ENCODE peak calls at places on chromosomes 12 and 14, in eight cellular contexts. T is T-helper 2 cell, G is NCI-H345, F is NB4, L is NCI-H460, H is stomach, I is right lobe of liver, P is mesothelial cell of epicardium. U is an unnamed sample.

GRCh38 chr12:45975506-45975905 is 14.9 kb downstream of the SCAF11 start:
- DNase-seq in T (no peak), G (no peak), F (no peak), L (no peak), H (no peak), I (no peak), P (no peak), U (no peak)

GRCh38 chr12:68356060-68356748 is 24.0 kb upstream of the MDM1 start:
- DNase-seq in T (no peak), G (no peak), F (no peak), L (no peak), H (no peak), I (no peak), P (no peak), U (no peak)

GRCh38 chr14:67515386-67516079 is 17.6 kb upstream of the PLEKHH1 start:
- DNase-seq in T (no peak), G (peak), F (peak), L (no peak), H (peak), I (peak), P (no peak), U (no peak)

GRCh38 chr14:99730876-99731351 is 46.8 kb downstream of the CYP46A1 start:
- DNase-seq in T (no peak), G (no peak), F (no peak), L (no peak), H (no peak), I (peak), P (peak), U (no peak)

GRCh38 chr12:75600146-75600545 is 88.7 kb upstream of the KRR1 start:
- DNase-seq in T (no peak), G (no peak), F (no peak), L (no peak), H (no peak), I (no peak), P (no peak), U (no peak)

GRCh38 chr12:97967831-97968230 is 505.2 kb downstream of the RMST start:
- DNase-seq in T (no peak), G (peak), F (no peak), L (no peak), H (no peak), I (no peak), P (no peak), U (no peak)

GRCh38 chr12:5908251-5908650 is 36.8 kb downstream of the ANO2 start:
- DNase-seq in T (no peak), G (no peak), F (no peak), L (no peak), H (no peak), I (no peak), P (no peak), U (no peak)

GRCh38 chr14:67497716-67498115 is 9.2 kb upstream of the TMEM229B start:
- DNase-seq in T (no peak), G (no peak), F (no peak), L (no peak), H (no peak), I (no peak), P (no peak), U (no peak)

GRCh38 chr12:117875652-117876491 is 92.9 kb downstream of the KSR2 start:
- DNase-seq in T (peak), G (no peak), F (peak), L (no peak), H (no peak), I (peak), P (peak), U (peak)

GRCh38 chr12:56190695-56191155 is 1.4 kb upstream of the SMARCC2 start:
- DNase-seq in T (no peak), G (no peak), F (peak), L (no peak), H (no peak), I (no peak), P (no peak), U (peak)

GRCh38 chr14:106039400-106039799 is 513.0 kb downstream of the TMEM121 start:
- DNase-seq in T (peak), G (no peak), F (peak), L (peak), H (no peak), I (no peak), P (no peak), U (peak)

GRCh38 chr12:42564540-42564939 is 25.0 kb downstream of the PRICKLE1 start:
- DNase-seq in T (no peak), G (no peak), F (no peak), L (no peak), H (no peak), I (no peak), P (no peak), U (no peak)

GRCh38 chr12:6078378-6079083 is 45.9 kb downstream of the VWF start:
- DNase-seq in T (no peak), G (no peak), F (no peak), L (no peak), H (no peak), I (no peak), P (no peak), U (no peak)

GRCh38 chr14:88993946-88994345 is 169.5 kb downstream of the TTC8 start:
- DNase-seq in T (no peak), G (peak), F (no peak), L (no peak), H (no peak), I (no peak), P (no peak), U (no peak)

GRCh38 chr12:40054554-40055226 is 51.2 kb downstream of the SLC2A13 start:
- DNase-seq in T (no peak), G (no peak), F (no peak), L (peak), H (no peak), I (no peak), P (no peak), U (no peak)

GRCh38 chr12:131987552-131987951 is 37.8 kb downstream of the EP400 start:
- DNase-seq in T (no peak), G (no peak), F (no peak), L (no peak), H (no peak), I (no peak), P (no peak), U (no peak)

U was measured in KBM-7.